ENCODE peak calls at places on chromosome 12, in seven cellular contexts. Y is heart left ventricle; L is A673; W is neural progenitor cell; U is psoas muscle; K is CD4-positive, CD25-positive, alpha-beta regulatory T cell; V is astrocyte. A is an unnamed sample. For H3K4me1, the result is how much of the 10 kb centered on the place peaks cover.

GRCh38 chr12:113230315-113231274 is 9.3 kb downstream of the TPCN1 start:
- DNase-seq in Y (peak), L (no peak), K (no peak), V (peak), U (peak), W (no peak), A (no peak)

GRCh38 chr12:50188280-50188781 is 21.2 kb upstream of the CERS5 start:
- DNase-seq in K (no peak), U (no peak), Y (no peak), V (peak), W (no peak), L (no peak), A (no peak)

GRCh38 chr12:47740536-47741339 is 15.4 kb upstream of the ENDOU start:
- DNase-seq in U (no peak), L (no peak), V (no peak), Y (no peak), K (no peak), W (no peak), A (no peak)

GRCh38 chr12:119804011-119804641 is 73.0 kb downstream of the CIT start:
- DNase-seq in W (peak), U (peak), Y (peak), V (peak), L (peak), K (no peak), A (peak)

GRCh38 chr12:645563-646071 is 17.6 kb downstream of the NINJ2 start:
- DNase-seq in Y (peak), V (peak), U (peak), K (no peak), W (no peak), L (no peak), A (no peak)

GRCh38 chr12:52895726-52896189 is 9.1 kb downstream of the KRT8 start:
- DNase-seq in L (no peak), K (no peak), U (no peak), Y (no peak), V (no peak), W (no peak), A (no peak)

GRCh38 chr12:108843187-108843586 is 14.2 kb downstream of the SSH1 start:
- DNase-seq in U (no peak), W (no peak), K (no peak), L (no peak), V (no peak), Y (no peak), A (no peak)

GRCh38 chr12:102107970-102108369 is 11.9 kb downstream of the NUP37 start:
- DNase-seq in Y (no peak), K (no peak), W (no peak), U (no peak), V (no peak), L (no peak), A (no peak)

GRCh38 chr12:15709524-15709923 is 79.7 kb downstream of the EPS8 start:
- DNase-seq in K (no peak), Y (no peak), U (no peak), L (no peak), W (peak), V (no peak), A (no peak)

GRCh38 chr12:105196090-105196489 is 39.9 kb downstream of the APPL2 start:
- DNase-seq in Y (no peak), W (no peak), L (no peak), K (no peak), V (no peak), U (no peak), A (no peak)

GRCh38 chr12:114913871-114914801 is 230.2 kb upstream of the TBX3 start:
- DNase-seq in W (peak), Y (no peak), U (no peak), K (no peak), L (no peak), V (peak), A (no peak)

GRCh38 chr12:67394600-67394999 is 125.4 kb downstream of the CAND1 start:
- DNase-seq in L (no peak), V (peak), W (peak), Y (peak), K (no peak), U (peak), A (peak)

GRCh38 chr12:53231859-53232640 is at the start of gene RARG:
- DNase-seq in Y (peak), V (peak), K (peak), W (peak), U (peak), L (peak), A (peak)

GRCh38 chr12:8996682-8997405 is 7.5 kb downstream of the KLRG1 start:
- DNase-seq in U (no peak), L (no peak), K (no peak), Y (no peak), W (no peak), V (peak), A (no peak)

GRCh38 chr12:522692-523378 is 63.1 kb downstream of the B4GALNT3 start:
- DNase-seq in V (no peak), W (no peak), L (no peak), U (no peak), K (no peak), Y (no peak), A (no peak)

GRCh38 chr12:57239587-57240068 is 10.1 kb downstream of the SHMT2 start:
- DNase-seq in Y (no peak), L (no peak), U (no peak), W (no peak), K (no peak), V (no peak), A (no peak)

GRCh38 chr12:116878567-116879508 is 2.4 kb downstream of the HRK start:
- DNase-seq in L (no peak), W (peak), U (no peak), Y (no peak), V (no peak), K (no peak), A (no peak)

GRCh38 chr12:83434600-83434999 is 747.9 kb downstream of the TMTC2 start:
- DNase-seq in Y (no peak), V (no peak), W (no peak), K (no peak), L (peak), U (no peak), A (no peak)

GRCh38 chr12:116969615-116970575 is 59.1 kb downstream of the FBXW8 start:
- DNase-seq in Y (peak), V (peak), U (peak), L (no peak), W (peak), K (no peak), A (no peak)

GRCh38 chr12:131194166-131194565 is 240.5 kb downstream of the ADGRD1 start:
- DNase-seq in V (no peak), U (no peak), W (no peak), L (peak), K (no peak), Y (no peak), A (no peak)

GRCh38 chr12:98998697-98999299 is 353.7 kb downstream of the APAF1 start:
- DNase-seq in K (no peak), L (peak), U (no peak), Y (no peak), W (peak), V (peak), A (no peak)

GRCh38 chr12:31008961-31009840 is 64.5 kb upstream of the DDX11 start:
- DNase-seq in W (no peak), V (no peak), L (no peak), Y (no peak), K (no peak), U (no peak), A (no peak)

GRCh38 chr12:123062682-123063426 is 82.4 kb downstream of the ARL6IP4 start:
- DNase-seq in Y (peak), U (peak), V (peak), L (no peak), K (no peak), W (no peak), A (no peak)
- H3K4me1 ChIP-seq in Y (half or more), U (half or more), V (under half), L (under half), K (under half), W (under half), A (under half)

GRCh38 chr12:132435486-132436187 is 54.3 kb upstream of the FBRSL1 start:
- DNase-seq in W (no peak), U (no peak), K (no peak), V (no peak), L (no peak), Y (no peak), A (no peak)
- H3K4me1 ChIP-seq in W (under half), U (under half), K (under half), V (under half), L (under half), Y (under half), A (under half)

GRCh38 chr12:46490635-46491034 is 118.1 kb upstream of the SLC38A2 start:
- DNase-seq in Y (no peak), V (no peak), L (no peak), U (no peak), W (no peak), K (no peak), A (no peak)

GRCh38 chr12:46489951-46490388 is 117.4 kb upstream of the SLC38A2 start:
- DNase-seq in K (no peak), W (no peak), L (no peak), V (peak), Y (no peak), U (no peak), A (no peak)

GRCh38 chr12:46486588-46486987 is 114.0 kb upstream of the SLC38A2 start:
- DNase-seq in K (no peak), V (no peak), Y (no peak), U (no peak), L (no peak), W (no peak), A (no peak)

GRCh38 chr12:46485853-46486252 is 113.3 kb upstream of the SLC38A2 start:
- DNase-seq in Y (no peak), U (no peak), L (no peak), K (no peak), V (no peak), W (no peak), A (no peak)

DNA sequence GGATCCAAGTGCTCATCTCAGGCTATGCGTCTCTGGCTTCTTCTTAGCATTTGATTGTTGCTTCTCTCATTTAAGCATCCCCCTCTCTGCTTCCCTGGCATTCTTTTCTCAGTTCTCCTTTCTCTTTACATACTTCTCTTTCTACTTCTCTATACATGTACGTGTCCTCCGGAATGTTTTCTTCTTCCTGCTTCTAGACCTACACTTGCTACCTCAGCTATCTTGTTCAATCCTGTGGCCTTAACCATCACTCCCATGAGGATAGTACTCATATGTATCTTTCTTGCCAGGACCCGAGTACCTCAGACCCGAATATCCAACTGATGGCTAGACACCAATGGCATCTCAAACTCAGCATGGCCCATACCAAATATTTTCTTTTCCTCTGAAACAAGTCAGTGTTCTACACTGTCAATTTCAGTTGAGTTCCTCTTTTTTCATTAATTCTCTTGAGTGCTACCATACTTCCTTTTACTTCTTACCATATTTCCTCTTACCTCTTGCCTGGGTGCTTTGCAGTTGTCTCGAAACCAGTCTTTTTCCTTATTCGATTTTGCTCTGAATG is 115.1 kb upstream of the SLC38A2 start:
- DNase-seq in L (no peak), U (no peak), Y (no peak), W (no peak), V (no peak), K (no peak), A (no peak)
- H3K4me1 ChIP-seq in L (under half), U (under half), Y (under half), W (under half), V (under half), K (under half), A (under half)

GRCh38 chr12:21921436-21921835 is 19.8 kb downstream of the ABCC9 start:
- DNase-seq in K (no peak), L (no peak), W (no peak), U (no peak), V (no peak), Y (no peak), A (no peak)

GRCh38 chr12:21913823-21914222 is 27.4 kb downstream of the ABCC9 start:
- DNase-seq in W (no peak), V (no peak), L (no peak), Y (no peak), U (no peak), K (no peak), A (no peak)

GRCh38 chr12:21918456-21918855 is 22.8 kb downstream of the ABCC9 start:
- DNase-seq in L (no peak), W (no peak), Y (no peak), K (no peak), U (no peak), V (no peak), A (no peak)
- H3K4me1 ChIP-seq in L (under half), W (under half), Y (under half), K (under half), U (under half), V (under half), A (under half)

DNA sequence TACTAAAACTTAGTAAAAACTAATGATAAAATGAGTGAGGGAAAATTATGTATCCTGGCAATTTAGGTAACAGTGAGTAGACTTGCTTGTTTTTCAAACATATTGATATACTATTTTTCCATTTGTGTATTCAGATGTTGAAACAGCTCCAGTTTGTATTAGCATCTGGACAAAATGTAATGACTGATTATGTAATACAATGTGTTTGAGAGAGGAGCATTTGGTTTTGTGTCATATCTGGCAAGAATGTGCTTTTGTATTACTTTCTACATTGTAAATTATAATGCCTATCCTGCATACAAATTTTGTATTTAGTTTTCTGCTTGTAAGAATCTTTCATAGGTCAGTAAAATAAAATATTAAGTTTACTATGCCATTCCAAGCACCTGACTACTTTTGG is 5.7 kb downstream of the CNOT2 start:
- DNase-seq in U (no peak), L (no peak), K (no peak), Y (no peak), V (no peak), W (no peak), A (no peak)
- H3K4me1 ChIP-seq in U (half or more), L (half or more), K (under half), Y (half or more), V (under half), W (under half), A (under half)

GRCh38 chr12:46383654-46384450 is 11.3 kb upstream of the SLC38A2 start:
- DNase-seq in W (no peak), Y (peak), U (peak), L (peak), V (peak), K (peak), A (peak)
- H3K4me1 ChIP-seq in W (under half), Y (half or more), U (under half), L (half or more), V (half or more), K (under half), A (under half)

GRCh38 chr12:65630555-65630954 is 193.7 kb upstream of the HMGA2 start:
- DNase-seq in V (no peak), U (no peak), Y (no peak), W (no peak), K (no peak), L (no peak), A (no peak)

GRCh38 chr12:65631621-65632111 is 192.6 kb upstream of the HMGA2 start:
- DNase-seq in W (no peak), K (no peak), V (peak), L (peak), U (no peak), Y (no peak), A (no peak)

GRCh38 chr12:65634061-65634460 is 190.2 kb upstream of the HMGA2 start:
- DNase-seq in K (no peak), L (no peak), U (no peak), V (no peak), W (no peak), Y (no peak), A (no peak)

GRCh38 chr12:65634626-65635331 is 189.5 kb upstream of the HMGA2 start:
- DNase-seq in Y (no peak), W (no peak), U (no peak), L (no peak), V (peak), K (no peak), A (no peak)

DNA sequence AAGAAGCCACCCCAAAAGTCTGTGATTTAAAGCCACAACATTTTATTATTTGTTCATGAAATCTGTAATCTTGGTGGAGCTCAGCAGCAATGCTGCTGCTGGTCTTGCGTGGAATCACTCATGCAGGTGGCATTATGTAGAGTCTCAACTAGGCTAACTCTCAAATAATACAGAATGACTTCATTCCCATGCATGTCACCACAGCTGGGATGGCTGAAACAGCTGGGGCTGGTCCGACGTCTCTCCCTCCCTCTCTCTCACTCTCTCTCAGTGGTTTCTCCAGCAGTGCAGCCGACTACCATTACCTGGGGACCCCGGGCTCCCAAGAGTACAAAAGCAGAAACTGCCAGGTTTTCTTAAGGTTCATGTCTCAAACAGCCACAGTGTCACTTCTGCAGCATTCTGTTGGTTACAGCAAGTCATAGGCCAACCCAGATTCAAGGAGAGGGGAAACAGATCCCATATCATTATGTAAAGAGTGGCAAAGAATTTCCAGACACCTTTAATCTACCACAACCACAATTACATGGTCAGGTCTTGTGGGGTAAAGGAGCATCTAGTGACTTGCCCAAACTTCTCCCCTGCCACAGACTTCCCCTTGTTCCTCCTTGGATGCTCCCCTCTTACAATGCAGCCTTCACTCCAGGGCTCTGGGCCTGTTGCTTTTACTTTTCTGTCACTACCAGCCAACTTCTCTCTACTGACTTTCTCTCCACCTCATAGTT is 192.0 kb upstream of the HMGA2 start:
- DNase-seq in K (no peak), V (peak), Y (peak), U (no peak), L (no peak), W (no peak), A (no peak)
- H3K4me1 ChIP-seq in K (under half), V (under half), Y (under half), U (under half), L (under half), W (under half), A (under half)

DNA sequence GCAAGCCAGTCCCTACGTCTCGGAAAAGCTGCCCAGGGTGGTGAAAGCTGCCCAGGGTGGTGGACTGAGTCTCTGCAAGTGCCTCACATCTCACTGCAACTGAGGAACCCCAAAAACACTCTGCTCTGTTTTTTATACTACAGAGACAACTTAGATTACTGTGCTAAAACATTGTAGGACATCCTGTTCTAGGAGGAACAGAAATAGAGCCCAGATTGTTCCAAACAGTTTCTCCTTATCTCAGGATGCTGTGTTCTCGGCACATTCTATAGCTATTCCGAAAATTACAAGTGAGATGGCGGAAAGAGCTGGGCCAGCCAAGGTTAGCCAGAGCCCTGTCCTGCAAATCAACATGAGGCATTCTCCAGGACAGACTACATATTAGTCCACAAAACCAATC is 138.7 kb downstream of the LRIG3 start:
- DNase-seq in U (no peak), W (no peak), L (no peak), V (no peak), Y (no peak), K (no peak), A (no peak)
- H3K4me1 ChIP-seq in U (under half), W (under half), L (under half), V (under half), Y (under half), K (under half), A (under half)

GRCh38 chr12:6638305-6638704 is 2.5 kb upstream of the LPAR5 start:
- DNase-seq in L (no peak), K (no peak), V (no peak), W (no peak), Y (peak), U (no peak), A (no peak)
- H3K4me1 ChIP-seq in L (under half), K (under half), V (under half), W (under half), Y (under half), U (under half), A (under half)

DNA sequence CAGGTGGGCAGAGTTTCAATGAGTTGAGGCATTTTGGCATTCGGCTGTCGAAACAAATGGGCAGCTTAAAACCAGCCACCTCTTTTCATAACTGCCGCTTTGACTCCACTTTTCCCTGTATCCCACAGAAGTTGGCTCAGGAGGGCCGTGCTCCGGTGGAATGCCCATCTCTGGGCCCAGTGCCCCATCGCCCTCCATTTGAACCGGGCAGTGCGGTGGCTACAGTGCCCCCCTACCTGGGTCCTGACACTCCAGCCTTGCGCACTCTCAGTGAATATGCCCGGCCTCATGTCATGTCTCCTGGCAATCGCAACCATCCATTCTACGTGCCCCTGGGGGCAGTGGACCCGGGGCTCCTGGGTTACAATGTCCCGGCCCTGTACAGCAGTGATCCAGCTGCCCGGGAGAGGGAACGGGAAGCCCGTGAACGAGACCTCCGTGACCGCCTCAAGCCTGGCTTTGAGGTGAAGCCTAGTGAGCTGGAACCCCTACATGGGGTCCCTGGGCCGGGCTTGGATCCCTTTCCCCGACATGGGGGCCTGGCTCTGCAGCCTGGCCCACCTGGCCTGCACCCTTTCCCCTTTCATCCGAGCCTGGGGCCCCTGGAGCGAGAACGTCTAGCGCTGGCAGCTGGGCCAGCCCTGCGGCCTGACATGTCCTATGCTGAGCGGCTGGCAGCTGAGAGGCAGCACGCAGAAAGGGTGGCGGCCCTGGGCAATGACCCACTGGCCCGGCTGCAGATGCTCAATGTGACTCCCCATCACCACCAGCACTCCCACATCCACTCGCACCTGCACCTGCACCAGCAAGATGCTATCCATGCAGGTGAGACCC is 5.0 kb upstream of the RNU7-1 start:
- DNase-seq in U (no peak), W (no peak), Y (no peak), K (no peak), L (no peak), V (no peak), A (no peak)
- H3K4me1 ChIP-seq in U (under half), W (under half), Y (half or more), K (under half), L (under half), V (under half), A (half or more)

A was measured in tibial nerve.